ENCODE peak calls at places on chromosomes 1 and 21, in seven cellular contexts. M, J, U, I, W, F and N are unnamed samples.

GRCh38 chr1:214563881-214564280 is 12.5 kb upstream of the PTPN14 start:
- DNase-seq in M (no peak), J (peak), U (no peak), I (no peak), W (peak), F (no peak), N (no peak)

GRCh38 chr1:234114648-234115307 is 210.3 kb downstream of the SLC35F3 start:
- DNase-seq in M (no peak), J (peak), U (peak), I (peak), W (peak), F (no peak), N (peak)

GRCh38 chr1:22342734-22343191 is 108.9 kb upstream of the ZBTB40 start:
- DNase-seq in M (no peak), J (no peak), U (no peak), I (peak), W (no peak), F (no peak), N (no peak)

GRCh38 chr1:147562819-147563218 is 21.5 kb downstream of the BCL9 start:
- DNase-seq in M (no peak), J (no peak), U (no peak), I (no peak), W (no peak), F (no peak), N (no peak)

GRCh38 chr1:6667139-6667538 is 34.5 kb downstream of the DNAJC11 start:
- DNase-seq in M (no peak), J (peak), U (no peak), I (no peak), W (no peak), F (no peak), N (no peak)

GRCh38 chr1:244160455-244161020 is 109.5 kb downstream of the ZBTB18 start:
- DNase-seq in M (no peak), J (no peak), U (no peak), I (no peak), W (no peak), F (no peak), N (no peak)

GRCh38 chr1:151972533-151973270 is 21.0 kb downstream of the S100A10 start:
- DNase-seq in M (peak), J (peak), U (no peak), I (peak), W (peak), F (no peak), N (peak)

GRCh38 chr1:58785424-58786058 is 1.7 kb upstream of the JUN start:
- DNase-seq in M (peak), J (peak), U (no peak), I (peak), W (no peak), F (no peak), N (peak)

GRCh38 chr1:199508653-199509052 is 518.9 kb upstream of the NR5A2 start:
- DNase-seq in M (no peak), J (no peak), U (no peak), I (no peak), W (no peak), F (no peak), N (no peak)

GRCh38 chr1:169570172-169570574 is 16.1 kb downstream of the F5 start:
- DNase-seq in M (no peak), J (no peak), U (no peak), I (no peak), W (no peak), F (no peak), N (no peak)

GRCh38 chr1:212167098-212167497 is 118.1 kb upstream of the PPP2R5A start:
- DNase-seq in M (no peak), J (peak), U (no peak), I (peak), W (peak), F (no peak), N (no peak)

GRCh38 chr1:53634571-53634979 is 104.4 kb downstream of the GLIS1 start:
- DNase-seq in M (peak), J (no peak), U (no peak), I (no peak), W (no peak), F (peak), N (peak)

GRCh38 chr1:77056525-77056924 is 162.7 kb downstream of the PIGK start:
- DNase-seq in M (no peak), J (no peak), U (no peak), I (no peak), W (no peak), F (no peak), N (no peak)

GRCh38 chr1:100769906-100770646 is 50.5 kb downstream of the VCAM1 start:
- DNase-seq in M (no peak), J (no peak), U (no peak), I (no peak), W (peak), F (no peak), N (no peak)

GRCh38 chr1:116379674-116380498 is 6.8 kb downstream of the ATP1A1 start:
- DNase-seq in M (no peak), J (no peak), U (no peak), I (no peak), W (no peak), F (no peak), N (peak)

GRCh38 chr21:42058631-42059111 is 12.4 kb upstream of the UMODL1 start:
- DNase-seq in M (no peak), J (no peak), U (no peak), I (no peak), W (no peak), F (no peak), N (no peak)

GRCh38 chr1:99004270-99005141 is at the start of gene PLPPR5:
- DNase-seq in M (peak), J (peak), U (peak), I (peak), W (peak), F (no peak), N (peak)

GRCh38 chr1:67126111-67126746 is 8.5 kb downstream of the C1orf141 start:
- DNase-seq in M (no peak), J (peak), U (no peak), I (no peak), W (peak), F (no peak), N (peak)

GRCh38 chr1:101282314-101283087 is 45.7 kb downstream of the S1PR1 start:
- DNase-seq in M (no peak), J (peak), U (no peak), I (no peak), W (no peak), F (no peak), N (no peak)

GRCh38 chr1:156467385-156467784 is 33.2 kb downstream of the MEF2D start:
- DNase-seq in M (no peak), J (no peak), U (no peak), I (no peak), W (no peak), F (no peak), N (no peak)

GRCh38 chr1:156470483-156470882 is 30.1 kb downstream of the MEF2D start:
- DNase-seq in M (no peak), J (no peak), U (no peak), I (no peak), W (no peak), F (no peak), N (no peak)

GRCh38 chr1:156465747-156466365 is 34.7 kb downstream of the MEF2D start:
- DNase-seq in M (peak), J (no peak), U (no peak), I (no peak), W (no peak), F (no peak), N (no peak)

GRCh38 chr1:156468693-156469345 is 31.8 kb downstream of the MEF2D start:
- DNase-seq in M (no peak), J (no peak), U (no peak), I (no peak), W (no peak), F (no peak), N (no peak)

DNA sequence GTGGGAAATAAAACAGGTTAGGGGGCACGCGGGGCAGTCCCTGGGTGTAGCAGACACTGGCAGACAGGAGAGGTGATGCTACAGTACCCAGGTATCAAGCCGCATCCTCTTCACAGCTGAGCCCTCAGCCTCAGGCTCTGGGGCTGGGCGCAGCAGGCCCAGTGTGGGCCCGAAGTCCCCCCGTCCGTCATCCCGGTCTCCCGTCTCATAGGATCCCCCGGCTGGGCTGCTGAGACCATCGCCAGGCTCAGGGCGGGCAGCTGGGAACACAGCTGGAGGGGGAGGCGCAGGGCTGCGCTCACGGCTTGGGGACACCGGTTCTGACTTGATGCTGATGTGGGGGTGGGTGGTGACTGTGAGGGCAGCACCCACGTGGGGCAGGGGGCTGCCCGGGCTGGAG is 32.7 kb downstream of the MEF2D start:
- DNase-seq in M (no peak), J (no peak), U (no peak), I (no peak), W (no peak), F (no peak), N (no peak)
- H2BK120ac ChIP-seq in M (no peak), J (no peak), U (no peak), I (no peak), W (no peak), F (no peak), N (no peak)

DNA sequence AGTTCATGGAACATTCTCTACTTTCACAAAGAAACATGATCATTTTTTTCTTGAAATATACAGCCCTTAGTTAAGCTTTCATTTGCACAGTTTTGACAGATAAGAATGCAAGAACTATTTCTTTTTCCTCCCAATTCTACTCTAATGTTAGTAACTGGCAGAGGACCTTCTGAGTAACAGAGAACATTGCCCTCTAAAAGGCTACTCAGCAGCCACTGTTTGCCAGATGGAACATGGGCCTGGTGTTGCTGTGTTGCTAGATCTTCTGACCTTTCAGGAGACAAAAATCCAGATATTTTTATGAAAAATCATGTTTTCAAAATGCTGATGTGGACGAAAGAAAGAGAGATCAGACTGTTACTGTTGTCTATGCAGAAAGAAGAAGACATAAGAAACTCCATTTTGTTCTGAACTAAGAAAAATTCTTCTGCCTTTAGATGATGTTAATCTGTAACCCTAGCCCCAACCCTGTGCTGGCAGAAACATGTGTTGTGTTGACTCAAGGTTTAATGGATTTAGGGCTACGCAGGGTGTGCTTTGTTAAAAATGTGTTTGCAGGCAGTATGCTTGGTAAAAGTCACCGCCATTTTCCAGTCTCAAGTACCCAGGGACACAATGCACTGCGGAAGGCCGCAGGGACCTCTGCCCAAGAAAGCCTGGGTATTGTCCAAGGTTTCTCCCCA is 2.9 kb upstream of the PRDX6 start:
- DNase-seq in M (no peak), J (peak), U (no peak), I (no peak), W (peak), F (no peak), N (peak)
- H3K9ac ChIP-seq in M (no peak), J (peak), U (no peak), I (no peak), W (peak), F (no peak), N (no peak)

GRCh38 chr21:46350571-46350970 is 26.6 kb downstream of the PCNT start:
- DNase-seq in M (no peak), J (no peak), U (no peak), I (no peak), W (no peak), F (no peak), N (no peak)

GRCh38 chr21:46350981-46351380 is 27.0 kb downstream of the PCNT start:
- DNase-seq in M (no peak), J (no peak), U (no peak), I (no peak), W (no peak), F (no peak), N (no peak)

GRCh38 chr21:46347203-46347550 is 23.2 kb downstream of the PCNT start:
- DNase-seq in M (no peak), J (no peak), U (no peak), I (no peak), W (no peak), F (no peak), N (no peak)

GRCh38 chr21:46347791-46348381 is 23.9 kb downstream of the PCNT start:
- DNase-seq in M (no peak), J (no peak), U (no peak), I (no peak), W (no peak), F (no peak), N (no peak)

DNA sequence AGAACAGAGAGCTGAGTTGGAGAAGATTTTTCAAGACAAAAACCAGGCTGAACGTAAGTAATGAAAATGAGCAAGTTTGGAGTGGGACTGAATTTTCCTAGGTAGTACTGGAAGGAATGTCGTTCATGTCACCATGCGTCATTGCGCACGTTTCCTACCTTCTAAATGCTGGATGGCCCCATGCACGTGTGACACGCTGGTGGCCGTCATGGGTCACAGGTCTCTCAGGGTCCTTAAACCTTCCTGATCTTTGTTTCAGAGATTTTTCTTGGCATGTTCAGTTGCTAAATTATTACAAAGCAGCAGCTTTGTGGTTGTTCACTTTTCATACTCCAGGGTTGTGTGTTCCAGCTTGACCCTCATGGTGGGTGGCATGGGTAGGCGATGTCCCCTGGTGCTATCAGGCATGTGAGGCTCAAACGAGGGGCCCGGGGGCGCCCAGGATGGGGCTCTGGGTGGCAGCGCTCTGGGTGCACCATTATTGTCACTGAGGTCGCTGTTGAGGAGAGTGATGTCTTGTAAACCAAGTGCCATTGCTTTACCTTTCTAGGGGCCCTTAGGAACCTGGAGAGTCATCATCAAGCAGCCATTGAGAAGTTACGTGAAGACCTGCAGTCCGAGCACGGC is 25.3 kb downstream of the PCNT start:
- DNase-seq in M (no peak), J (no peak), U (no peak), I (no peak), W (no peak), F (no peak), N (no peak)
- H2BK120ac ChIP-seq in M (no peak), J (no peak), U (no peak), I (no peak), W (no peak), F (no peak), N (no peak)

DNA sequence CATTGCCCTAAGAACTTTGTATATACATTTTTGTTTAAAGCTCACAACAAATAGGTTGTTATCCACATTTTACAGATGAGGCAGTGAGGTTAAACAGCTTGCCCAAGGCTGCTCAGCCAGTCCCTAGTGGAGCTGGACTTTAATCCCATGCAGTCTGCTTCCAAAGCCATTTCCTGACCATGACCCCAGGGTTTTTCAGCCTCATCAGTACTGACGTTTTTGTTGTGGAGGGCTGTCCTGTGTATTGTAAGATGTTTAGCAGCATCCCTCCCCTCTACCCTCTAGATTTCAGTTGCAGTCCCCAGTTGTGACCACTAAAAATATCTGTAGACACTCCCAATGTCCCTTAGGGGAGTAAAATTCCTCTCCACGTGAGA is 30.3 kb upstream of the C1orf105 start:
- DNase-seq in M (no peak), J (no peak), U (no peak), I (no peak), W (no peak), F (no peak), N (peak)
- H3K9ac ChIP-seq in M (no peak), J (no peak), U (no peak), I (no peak), W (peak), F (no peak), N (no peak)

DNA sequence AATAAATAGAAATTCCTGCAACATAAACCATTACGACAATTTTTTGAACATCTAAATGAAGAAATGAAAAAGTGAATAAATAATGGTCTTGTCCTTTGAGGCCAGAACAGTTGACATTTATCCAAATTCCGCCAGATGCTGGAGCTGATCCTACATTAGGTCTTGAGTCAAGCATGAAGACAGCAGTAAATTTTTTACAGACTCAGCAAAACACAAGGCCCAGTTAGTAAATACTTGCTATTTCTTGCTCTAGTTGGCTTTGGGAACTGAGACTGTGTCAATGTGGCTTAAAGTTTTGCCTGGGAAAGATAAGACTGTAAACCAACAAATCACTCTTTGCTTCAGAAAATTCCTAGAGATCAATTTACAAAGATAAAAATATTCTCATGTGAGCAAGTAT is 540.1 kb upstream of the RGS18 start:
- DNase-seq in M (no peak), J (no peak), U (no peak), I (no peak), W (no peak), F (no peak), N (no peak)
- H2BK120ac ChIP-seq in M (no peak), J (no peak), U (no peak), I (no peak), W (no peak), F (no peak), N (no peak)

GRCh38 chr1:93005252-93005598 is 44.0 kb upstream of the DIPK1A start:
- DNase-seq in M (no peak), J (no peak), U (no peak), I (no peak), W (no peak), F (no peak), N (no peak)
- H3K9ac ChIP-seq in M (no peak), J (no peak), U (no peak), I (no peak), W (no peak), F (no peak), N (no peak)

GRCh38 chr1:203371288-203371687 is 20.4 kb upstream of the FMOD start:
- DNase-seq in M (no peak), J (no peak), U (no peak), I (no peak), W (no peak), F (no peak), N (no peak)

GRCh38 chr1:203369666-203370065 is 18.7 kb upstream of the FMOD start:
- DNase-seq in M (no peak), J (no peak), U (no peak), I (no peak), W (no peak), F (no peak), N (no peak)

GRCh38 chr1:203378529-203379271 is 27.8 kb upstream of the FMOD start:
- DNase-seq in M (no peak), J (peak), U (no peak), I (no peak), W (peak), F (no peak), N (no peak)

GRCh38 chr1:203373002-203373401 is 22.1 kb upstream of the FMOD start:
- DNase-seq in M (no peak), J (no peak), U (no peak), I (no peak), W (no peak), F (no peak), N (no peak)

GRCh38 chr1:203374023-203374422 is 23.1 kb upstream of the FMOD start:
- DNase-seq in M (no peak), J (no peak), U (no peak), I (no peak), W (no peak), F (no peak), N (no peak)
- H2BK120ac ChIP-seq in M (no peak), J (no peak), U (no peak), I (no peak), W (no peak), F (no peak), N (no peak)